ENCODE peak calls at places on chromosomes 13 and 19, in seven cellular contexts. K, X, Q, D, C, J and R are unnamed samples.

GRCh38 chr19:42140125-42140754 is 8.0 kb upstream of the POU2F2 start:
- DNase-seq in J (peak), K (peak), C (no peak), X (peak), D (peak), Q (no peak), R (peak)

GRCh38 chr19:56066152-56067023 is 54.7 kb downstream of the ZNF787 start:
- DNase-seq in K (peak), Q (peak), X (peak), C (peak), J (peak), D (peak), R (peak)

GRCh38 chr13:51643882-51644281 is 59.6 kb downstream of the WDFY2 start:
- DNase-seq in C (no peak), D (no peak), X (no peak), Q (peak), J (peak), K (no peak), R (no peak)

GRCh38 chr13:52374873-52375411 is 31.0 kb downstream of the THSD1 start:
- DNase-seq in K (no peak), J (no peak), Q (no peak), X (no peak), D (no peak), C (no peak), R (no peak)

GRCh38 chr13:26929971-26930730 is 169.6 kb upstream of the GPR12 start:
- DNase-seq in D (peak), J (peak), C (no peak), K (peak), Q (peak), X (peak), R (peak)

GRCh38 chr19:43465468-43466120 is at the start of gene LYPD3:
- DNase-seq in K (no peak), Q (peak), J (peak), D (no peak), C (peak), X (peak), R (peak)

GRCh38 chr19:2544576-2545415 is 68.9 kb downstream of the GADD45B start:
- DNase-seq in C (no peak), D (no peak), Q (no peak), K (no peak), J (no peak), X (no peak), R (no peak)

GRCh38 chr13:23268441-23268840 is 87.7 kb downstream of the SGCG start:
- DNase-seq in Q (no peak), K (no peak), J (no peak), X (no peak), D (no peak), C (no peak), R (no peak)

GRCh38 chr19:40421468-40421778 is 4.4 kb downstream of the SERTAD1 start:
- DNase-seq in C (no peak), Q (no peak), K (no peak), D (no peak), X (no peak), J (no peak), R (no peak)

GRCh38 chr19:43623889-43624670 is 4.7 kb upstream of the ZNF428 start:
- DNase-seq in K (no peak), D (no peak), J (no peak), Q (peak), C (no peak), X (no peak), R (no peak)

GRCh38 chr13:110105136-110105535 is 201.8 kb downstream of the COL4A1 start:
- DNase-seq in X (peak), J (no peak), Q (no peak), K (peak), C (no peak), D (peak), R (no peak)

GRCh38 chr13:110106726-110107125 is 200.2 kb downstream of the COL4A1 start:
- DNase-seq in J (no peak), D (peak), X (peak), Q (no peak), K (no peak), C (no peak), R (no peak)

GRCh38 chr13:110102053-110102452 is 204.9 kb downstream of the COL4A1 start:
- DNase-seq in C (no peak), X (no peak), K (no peak), Q (no peak), D (no peak), J (no peak), R (no peak)

GRCh38 chr13:110103026-110103425 is 203.9 kb downstream of the COL4A1 start:
- DNase-seq in D (no peak), Q (no peak), J (no peak), C (no peak), X (no peak), K (no peak), R (no peak)

GRCh38 chr13:110103479-110103878 is 203.5 kb downstream of the COL4A1 start:
- DNase-seq in Q (no peak), D (no peak), J (no peak), K (no peak), X (no peak), C (no peak), R (no peak)
- TF ChIP-seq POLR2A in Q (no peak), D (no peak), J (no peak), K (no peak), X (no peak), C (no peak), R (no peak)

DNA sequence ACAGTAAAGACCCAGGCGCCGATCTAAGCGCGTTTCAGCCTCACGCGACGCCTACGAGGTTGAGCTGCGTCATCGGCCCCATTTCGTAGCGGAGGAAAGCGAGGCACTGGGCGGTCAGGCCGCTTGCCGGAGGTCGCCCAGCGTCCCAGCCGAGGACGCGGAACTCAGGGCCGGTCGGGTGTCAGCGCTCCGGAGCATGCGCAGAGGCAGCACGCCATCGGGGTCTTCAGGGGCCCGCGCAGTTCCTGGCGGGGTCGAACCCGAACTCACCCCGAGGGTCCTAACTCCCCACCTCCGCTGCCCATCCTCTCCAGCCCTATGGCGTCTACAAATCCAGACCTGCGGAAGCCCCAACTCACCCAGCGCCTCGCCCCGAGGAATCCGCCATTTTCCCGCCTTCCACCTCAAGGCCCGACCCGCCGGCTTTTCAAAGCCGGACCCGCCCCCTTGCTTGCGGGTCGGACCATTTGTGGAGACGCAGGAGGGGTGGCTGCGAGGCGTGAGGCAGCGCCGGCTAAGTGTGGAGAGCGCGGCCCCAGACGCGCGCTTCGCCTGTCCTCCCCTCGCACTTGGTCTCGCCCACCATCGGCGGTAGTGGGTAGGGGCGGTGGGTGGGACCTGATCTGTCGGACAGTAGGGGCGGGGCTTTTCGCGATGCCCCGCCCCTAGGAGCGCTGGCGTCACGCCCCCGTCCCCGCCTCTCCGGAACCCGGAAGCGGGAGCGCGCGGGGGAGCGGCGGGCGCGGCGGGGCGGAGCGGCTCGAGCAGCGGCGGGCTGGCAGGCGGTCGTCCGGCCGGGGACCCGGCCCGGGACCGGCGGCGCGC is at the start of the genes HAUS8 and MYO9B:
- DNase-seq in Q (peak), X (peak), K (peak), J (peak), C (peak), D (peak), R (peak)
- TF ChIP-seq POLR2A in Q (peak), X (peak), K (peak), J (peak), C (no peak), D (peak), R (peak)

GRCh38 chr19:57240311-57241090 is at the start of gene ZNF805:
- DNase-seq in X (peak), Q (peak), C (peak), D (peak), J (peak), K (peak), R (peak)
- TF ChIP-seq POLR2A in X (peak), Q (peak), C (peak), D (peak), J (peak), K (peak), R (peak)

DNA sequence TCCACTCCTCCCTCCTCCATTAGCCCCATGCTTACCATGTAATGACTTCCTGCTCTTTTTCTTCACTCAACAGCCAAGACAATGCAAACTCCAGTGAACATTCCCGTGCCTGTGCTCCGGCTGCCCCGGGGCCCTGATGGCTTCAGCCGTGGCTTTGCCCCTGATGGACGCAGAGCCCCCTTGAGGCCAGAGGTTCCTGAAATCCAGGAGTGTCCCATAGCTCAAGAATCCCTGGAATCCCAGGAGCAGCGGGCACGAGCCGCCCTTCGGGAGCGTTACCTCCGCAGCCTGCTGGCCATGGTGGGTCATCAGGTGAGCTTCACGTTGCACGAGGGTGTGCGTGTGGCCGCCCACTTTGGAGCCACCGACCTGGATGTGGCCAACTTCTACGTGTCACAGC is 2.9 kb upstream of the PPP1R37 start:
- DNase-seq in X (no peak), K (no peak), J (no peak), D (no peak), C (no peak), Q (no peak), R (no peak)
- TF ChIP-seq POLR2A in X (no peak), K (no peak), J (no peak), D (no peak), C (no peak), Q (no peak), R (no peak)